ENCODE peak calls at places on chromosomes 12 and 14, in six cellular contexts. N, G, D, A, V and E are unnamed samples.
A peak's percentile ranks its signal among the peaks of the same experiment; 100 is the strongest.

GRCh38 chr12:51028126-51028810 is 2.1 kb upstream of the SLC11A2 start:
- DNase-seq in G (peak; percentile 29), D (peak; percentile 89), N (no peak), A (peak; percentile 73), V (peak; percentile 85), E (peak; percentile 64)

GRCh38 chr12:998020-998874 is 7.2 kb downstream of the ERC1 start:
- DNase-seq in N (no peak), A (no peak), V (peak; percentile 52), G (no peak), D (no peak), E (peak; percentile 48)

GRCh38 chr12:48352157-48352775 is 1.5 kb upstream of the ZNF641 start:
- DNase-seq in N (no peak), V (no peak), A (no peak), G (no peak), D (no peak), E (no peak)

GRCh38 chr12:130747867-130748740 is 32.0 kb upstream of the RIMBP2 start:
- DNase-seq in A (peak; percentile 88), G (peak; percentile 79), D (peak; percentile 86), V (peak; percentile 94), N (peak; percentile 79), E (peak; percentile 78)

GRCh38 chr14:51093371-51094281 is 1.3 kb downstream of the TRIM9 start:
- DNase-seq in A (no peak), V (peak; percentile 73), N (peak; percentile 25), G (no peak), D (peak; percentile 78), E (peak; percentile 23)

GRCh38 chr12:9096563-9097176 is 19.0 kb downstream of the A2M start:
- DNase-seq in A (no peak), N (no peak), V (no peak), G (no peak), D (no peak), E (no peak)

GRCh38 chr12:65699251-65699650 is 125.0 kb upstream of the HMGA2 start:
- DNase-seq in G (no peak), V (no peak), D (no peak), N (no peak), A (peak; percentile 29), E (no peak)

GRCh38 chr14:101007004-101007614 is 103.6 kb upstream of the RTL1 start:
- DNase-seq in N (no peak), A (no peak), D (no peak), V (peak; percentile 16), G (no peak), E (no peak)

GRCh38 chr12:57735952-57736742 is 2.4 kb downstream of the AGAP2 start:
- DNase-seq in G (no peak), A (peak; percentile 62), V (no peak), N (peak; percentile 61), D (peak; percentile 91), E (no peak)

GRCh38 chr12:106866426-106867080 is 89.2 kb upstream of the TMEM263 start:
- DNase-seq in A (peak; percentile 71), N (no peak), V (no peak), G (no peak), D (no peak), E (no peak)

GRCh38 chr12:131511391-131511802 is 199.5 kb upstream of the SFSWAP start:
- DNase-seq in D (peak; percentile 34), A (no peak), N (no peak), G (no peak), V (peak; percentile 92), E (peak; percentile 89)

GRCh38 chr14:55731881-55732498 is 152.0 kb downstream of the KTN1 start:
- DNase-seq in G (peak; percentile 57), N (no peak), D (peak; percentile 79), V (peak; percentile 87), A (peak; percentile 71), E (peak; percentile 23)

GRCh38 chr12:52082668-52082987 is 3.1 kb downstream of the SMIM41 start:
- DNase-seq in N (no peak), D (no peak), A (no peak), V (no peak), G (no peak), E (no peak)

DNA sequence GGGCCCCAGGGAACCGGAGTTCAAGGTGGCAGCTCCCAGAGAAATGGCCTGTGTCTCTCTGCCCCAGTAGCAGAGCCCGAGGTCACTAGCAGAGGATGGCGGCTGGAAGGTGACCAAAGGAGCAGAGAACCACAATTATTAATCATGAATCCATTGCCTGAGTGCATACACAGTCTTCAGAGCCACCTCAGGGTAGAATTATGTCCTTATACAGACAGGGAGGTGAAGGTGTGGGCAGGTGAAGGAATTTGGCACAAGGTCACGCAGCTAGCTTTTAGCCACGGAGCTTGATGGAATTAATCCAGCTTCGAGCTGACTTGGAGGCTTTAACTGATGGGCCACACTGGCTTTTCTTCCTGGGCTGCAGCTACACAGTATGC is 93.2 kb downstream of the LRRC74A start:
- DNase-seq in G (no peak), D (no peak), A (no peak), N (no peak), V (peak; percentile 39), E (no peak)
- H3K4me3 ChIP-seq in G (peak overlapping the region; percentile 3), D (no peak overlapping the region), A (peak overlapping the region; percentile 70), N (no peak overlapping the region), V (peak overlapping the region; percentile 35), E (no peak overlapping the region)

DNA sequence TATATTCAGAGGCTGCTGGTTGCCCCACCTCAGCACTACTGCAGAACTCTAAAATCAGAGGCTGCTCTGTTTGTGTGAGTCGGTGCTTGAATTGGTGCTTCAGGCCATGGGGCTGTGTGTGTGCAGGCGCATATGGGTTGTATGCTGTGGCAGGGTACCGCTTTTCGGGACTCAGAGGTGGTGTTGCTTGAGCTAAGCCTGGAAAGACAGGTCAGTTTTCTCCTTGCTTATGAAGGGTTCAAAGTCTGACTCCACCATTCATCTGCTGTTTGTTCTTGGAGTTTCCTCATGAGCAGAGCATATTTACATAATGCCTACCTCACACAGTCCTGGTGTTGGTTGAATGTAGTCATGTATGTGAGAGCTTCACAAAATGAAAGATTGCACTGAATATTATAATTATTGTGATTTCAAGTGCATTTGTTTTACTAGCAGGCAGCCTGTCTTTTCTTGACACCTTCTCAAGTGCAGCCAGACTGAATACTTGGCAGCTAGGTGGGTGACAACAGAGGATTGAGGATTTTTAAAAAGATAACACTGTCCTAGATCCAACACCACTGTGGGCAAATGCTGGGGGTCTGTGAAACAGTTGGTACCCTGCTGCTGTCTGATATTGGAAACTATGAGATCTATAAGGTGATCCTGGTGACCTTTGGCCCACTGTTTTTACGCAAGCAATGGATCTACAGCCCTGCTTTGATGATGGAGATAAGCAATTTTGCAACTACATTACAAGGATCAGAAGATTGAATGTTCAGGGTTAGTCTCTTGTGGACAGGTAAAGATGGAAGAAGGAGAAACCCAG is 1.0 kb upstream of the ANG start:
- DNase-seq in G (no peak), V (no peak), D (no peak), N (no peak), A (no peak), E (no peak)
- H3K4me3 ChIP-seq in G (no peak overlapping the region), V (no peak overlapping the region), D (no peak overlapping the region), N (no peak overlapping the region), A (peak overlapping the region; percentile 95), E (no peak overlapping the region)

DNA sequence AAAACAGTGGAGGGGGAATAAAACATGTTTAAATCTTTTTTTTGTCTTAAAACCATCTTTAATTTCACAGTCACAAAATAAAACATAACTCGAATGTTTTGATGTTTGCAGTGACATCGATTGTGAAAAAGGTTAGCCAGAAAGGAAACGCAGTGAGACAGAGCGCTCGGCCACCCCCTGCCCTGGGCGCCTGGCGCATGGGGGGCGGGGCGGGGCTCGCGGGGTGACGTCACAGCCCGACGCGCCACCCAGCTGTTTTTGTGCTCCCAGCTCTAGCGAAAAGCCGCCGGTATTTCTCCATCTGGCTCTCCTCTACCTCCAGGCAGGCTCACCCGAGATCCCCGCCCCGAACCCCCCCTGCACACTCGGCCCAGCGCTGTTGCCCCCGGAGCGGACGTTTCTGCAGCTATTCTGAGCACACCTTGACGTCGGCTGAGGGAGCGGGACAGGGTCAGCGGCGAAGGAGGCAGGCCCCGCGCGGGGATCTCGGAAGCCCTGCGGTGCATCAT is at the start of gene GABARAPL1:
- DNase-seq in D (peak; percentile 80), N (peak; percentile 88), G (peak; percentile 87), A (peak; percentile 91), V (peak; percentile 80), E (peak; percentile 79)
- H3K4me3 ChIP-seq in D (peak within 1 kb of the TSS; percentile 95), N (peak within 1 kb of the TSS; percentile 80), G (peak within 1 kb of the TSS; percentile 93), A (peak within 1 kb of the TSS; percentile 99), V (peak within 1 kb of the TSS; percentile 71), E (peak within 1 kb of the TSS; percentile 98)

DNA sequence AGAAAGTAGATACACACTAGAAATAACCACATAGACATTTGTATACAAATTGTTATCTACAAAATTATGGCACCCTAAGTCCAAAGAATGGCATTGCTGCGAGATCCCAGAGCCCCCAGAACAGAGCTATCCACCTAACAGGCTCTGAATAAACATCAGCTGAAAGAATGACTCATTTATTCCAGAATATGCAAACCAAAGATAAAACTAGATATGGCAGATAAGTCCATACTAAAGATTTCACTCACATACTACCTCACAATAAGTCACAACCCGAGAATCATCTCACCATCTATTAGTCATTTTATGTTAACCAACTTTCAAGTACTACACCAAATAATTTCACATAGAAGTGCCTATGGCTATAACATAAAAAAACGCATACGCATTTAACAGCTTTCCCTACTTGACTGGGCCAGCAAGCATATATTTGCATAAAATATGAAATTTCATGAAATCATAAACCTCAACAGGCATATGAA is 5.6 kb downstream of the CNIH1 start:
- DNase-seq in D (no peak), N (no peak), G (no peak), A (peak; percentile 62), V (peak; percentile 72), E (no peak)
- H3K4me3 ChIP-seq in D (no peak overlapping the region), N (no peak overlapping the region), G (no peak overlapping the region), A (no peak overlapping the region), V (peak overlapping the region; percentile 25), E (no peak overlapping the region)

DNA sequence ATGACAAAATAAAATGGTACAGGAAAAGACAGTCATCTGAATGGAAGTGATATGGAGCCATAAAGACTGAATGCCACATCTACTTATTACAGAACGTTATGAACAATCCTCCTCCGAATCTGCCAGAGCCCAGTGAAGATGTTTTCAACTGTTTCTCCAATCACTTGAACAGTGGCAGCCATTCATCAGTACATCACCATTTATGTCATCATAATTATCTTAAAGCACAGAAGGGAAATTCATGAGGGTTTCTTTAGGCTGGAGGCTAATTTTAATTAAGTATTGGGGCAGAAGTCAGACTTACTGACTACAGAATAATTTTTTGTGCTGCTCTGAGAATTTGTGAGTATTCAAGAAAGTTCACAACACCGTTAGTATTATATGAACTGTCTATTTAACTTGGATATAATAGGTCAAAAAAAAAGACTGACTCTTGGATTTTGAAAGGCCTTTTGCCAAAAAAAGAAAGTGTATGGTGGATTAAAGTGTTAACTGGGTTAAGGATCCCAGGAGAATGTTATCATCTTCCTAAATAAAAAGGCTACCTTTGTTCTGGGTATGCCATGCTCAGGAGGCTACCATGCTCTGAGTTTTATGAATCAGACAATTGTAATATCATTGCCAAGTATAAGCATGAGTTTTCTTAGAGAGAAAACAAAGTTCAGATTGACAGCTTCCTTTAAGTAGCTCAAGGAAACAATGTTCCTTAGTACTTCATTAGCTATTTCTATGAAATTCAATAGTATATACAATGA is 40.1 kb downstream of the PDZRN4 start:
- DNase-seq in N (no peak), V (no peak), G (no peak), D (no peak), A (no peak), E (no peak)
- H3K4me3 ChIP-seq in N (no peak overlapping the region), V (no peak overlapping the region), G (no peak overlapping the region), D (no peak overlapping the region), A (no peak overlapping the region), E (no peak overlapping the region)

DNA sequence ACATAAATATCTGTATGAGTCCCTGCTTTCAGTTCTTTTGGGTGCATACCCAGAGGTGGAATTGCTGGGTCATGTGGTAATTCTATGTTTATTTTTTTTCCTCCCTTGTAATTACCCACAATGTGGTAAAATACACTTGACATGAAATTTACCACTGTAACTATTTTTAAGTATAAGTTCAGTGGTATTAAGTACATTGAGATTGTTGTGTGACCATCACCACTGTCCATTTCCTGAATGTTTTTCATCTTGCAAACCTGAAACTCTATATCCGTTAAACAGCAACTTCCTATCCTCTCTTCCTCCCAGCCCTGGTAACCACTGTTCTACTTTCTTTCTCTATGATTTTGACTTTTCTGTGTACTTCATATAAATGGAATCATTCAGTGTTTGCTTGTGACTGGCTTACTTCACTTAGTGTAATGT is 51.4 kb downstream of the BORCS5 start:
- DNase-seq in N (no peak), G (no peak), D (no peak), A (no peak), V (no peak), E (no peak)
- H3K4me3 ChIP-seq in N (no peak overlapping the region), G (no peak overlapping the region), D (no peak overlapping the region), A (no peak overlapping the region), V (no peak overlapping the region), E (no peak overlapping the region)